ENCODE peak calls at places on chromosomes 6 and 20, in four cellular contexts. Z is endodermal cell, P is left lung, N is mucosa of descending colon. Q is an unnamed sample.

GRCh38 chr6:170298688-170299087 is 7.8 kb upstream of the DLL1 start:
- DNase-seq in N (no peak), P (no peak), Z (peak), Q (no peak)

GRCh38 chr20:32697608-32698007 is 23.9 kb upstream of the C20orf203 start:
- DNase-seq in N (no peak), Z (no peak), P (no peak), Q (no peak)

GRCh38 chr6:22173311-22173710 is 123.5 kb downstream of the PRL start:
- DNase-seq in P (no peak), N (no peak), Z (no peak), Q (no peak)

GRCh38 chr6:33628401-33628964 is 7.4 kb downstream of the ITPR3 start:
- DNase-seq in Z (no peak), N (no peak), P (no peak), Q (no peak)

GRCh38 chr20:42639140-42639539 is 550.6 kb downstream of the PTPRT start:
- DNase-seq in Z (no peak), P (no peak), N (no peak), Q (no peak)

GRCh38 chr6:46056906-46057529 is 41.4 kb upstream of the CLIC5 start:
- DNase-seq in N (no peak), Z (no peak), P (no peak), Q (no peak)

GRCh38 chr6:53702316-53702715 is 36.8 kb upstream of the KLHL31 start:
- DNase-seq in Z (no peak), P (no peak), N (no peak), Q (no peak)

GRCh38 chr6:134636221-134636830 is 313.6 kb downstream of the ALDH8A1 start:
- DNase-seq in N (no peak), P (no peak), Z (no peak), Q (no peak)

GRCh38 chr6:81612136-81612535 is 140.3 kb downstream of the TENT5A start:
- DNase-seq in Z (no peak), N (no peak), P (no peak), Q (no peak)

GRCh38 chr6:121413831-121414368 is 21.5 kb upstream of the GJA1 start:
- DNase-seq in P (no peak), N (no peak), Z (no peak), Q (no peak)

GRCh38 chr20:16574656-16575355 is 1.6 kb upstream of the KIF16B start:
- DNase-seq in Z (peak), N (peak), P (peak), Q (peak)

GRCh38 chr6:127641905-127642304 is 64.9 kb downstream of the C6orf58 start:
- DNase-seq in Z (peak), P (no peak), N (no peak), Q (no peak)

GRCh38 chr20:20343886-20344381 is 24.0 kb upstream of the INSM1 start:
- DNase-seq in P (no peak), Z (no peak), N (no peak), Q (no peak)

GRCh38 chr6:151524059-151524458 is 30.2 kb downstream of the CCDC170 start:
- DNase-seq in P (no peak), N (no peak), Z (no peak), Q (no peak)

GRCh38 chr6:90978046-90978445 is 391.2 kb upstream of the MAP3K7 start:
- DNase-seq in Z (no peak), P (no peak), N (no peak), Q (no peak)

GRCh38 chr6:6721606-6722005 is 133.1 kb downstream of the LY86 start:
- DNase-seq in N (peak), P (peak), Z (no peak), Q (no peak)

GRCh38 chr20:46176744-46177378 is 58.7 kb downstream of the CD40 start:
- DNase-seq in P (no peak), N (no peak), Z (no peak), Q (no peak)

GRCh38 chr6:121426686-121427085 is 8.8 kb upstream of the GJA1 start:
- DNase-seq in N (no peak), Z (no peak), P (no peak), Q (no peak)

GRCh38 chr6:65004283-65004682 is 702.7 kb downstream of the EYS start:
- DNase-seq in P (no peak), N (no peak), Z (no peak), Q (no peak)

GRCh38 chr6:98657764-98658163 is 176.6 kb upstream of the POU3F2 start:
- DNase-seq in Z (peak), P (peak), N (no peak), Q (no peak)

GRCh38 chr6:44131880-44132279 is 4.5 kb downstream of the TMEM63B start:
- DNase-seq in Z (peak), N (peak), P (no peak), Q (no peak)

GRCh38 chr6:52545844-52546119 is 31.1 kb downstream of the TRAM2 start:
- DNase-seq in P (no peak), N (no peak), Z (no peak), Q (no peak)

GRCh38 chr20:22288957-22289356 is 295.4 kb downstream of the FOXA2 start:
- DNase-seq in N (no peak), P (no peak), Z (no peak), Q (no peak)

GRCh38 chr6:166639921-166640320 is 12.9 kb upstream of the RPS6KA2 start:
- DNase-seq in P (no peak), Z (no peak), N (no peak), Q (no peak)
- TF ChIP-seq CTCF in P (no peak), Z (no peak), N (no peak), Q (no peak)

GRCh38 chr6:57221936-57222683 is at the start of gene RAB23:
- DNase-seq in P (peak), N (peak), Z (peak), Q (peak)
- TF ChIP-seq CTCF in P (no peak), N (no peak), Z (peak), Q (no peak)

GRCh38 chr6:17015551-17016381 is 86.1 kb upstream of the STMND1 start:
- DNase-seq in Z (no peak), P (no peak), N (peak), Q (peak)

GRCh38 chr6:17015144-17015543 is 86.7 kb upstream of the STMND1 start:
- DNase-seq in Z (no peak), N (no peak), P (no peak), Q (no peak)

GRCh38 chr6:17013701-17014100 is 88.1 kb upstream of the STMND1 start:
- DNase-seq in Z (no peak), P (no peak), N (no peak), Q (no peak)

GRCh38 chr6:17011985-17012384 is 89.9 kb upstream of the STMND1 start:
- DNase-seq in N (no peak), Z (no peak), P (no peak), Q (no peak)

DNA sequence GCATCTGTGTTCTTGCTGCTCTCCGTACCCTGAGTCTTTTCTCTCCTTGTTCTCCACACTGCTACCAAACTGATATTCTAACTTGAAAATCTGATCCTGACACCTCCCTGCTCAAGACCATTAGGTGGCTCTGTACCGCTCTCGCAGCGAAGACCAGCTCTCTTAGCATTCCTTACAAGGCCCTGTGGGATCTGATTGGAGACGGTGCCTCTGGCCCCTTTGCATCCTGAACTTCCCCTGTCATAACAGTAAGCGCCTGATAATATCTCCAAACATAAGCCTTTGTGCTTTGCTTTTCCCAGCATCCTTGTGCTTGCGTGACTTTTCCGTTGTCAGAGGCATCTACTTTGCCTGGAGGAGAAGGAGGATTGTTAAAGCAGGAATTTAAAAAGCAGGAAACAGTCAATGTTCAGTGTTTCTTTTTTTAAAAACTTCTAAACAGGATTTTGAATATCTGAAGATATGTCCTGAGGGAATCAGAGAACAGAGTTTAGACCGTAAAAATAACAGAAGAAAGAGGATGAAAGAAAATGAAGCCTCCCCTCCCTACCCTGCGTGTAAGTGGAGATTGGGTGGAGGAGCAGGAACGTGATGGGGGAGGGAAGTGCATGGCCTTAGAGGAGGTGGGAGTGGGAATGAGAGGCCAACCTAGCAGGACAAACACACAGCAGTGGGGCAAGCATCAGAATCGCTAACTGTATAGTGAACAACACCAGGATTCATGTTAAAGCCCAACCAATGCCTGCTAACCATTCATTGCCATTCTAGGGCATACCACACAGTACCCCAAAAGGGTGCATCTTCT is 89.2 kb upstream of the STMND1 start:
- DNase-seq in Z (peak), P (no peak), N (no peak), Q (no peak)
- TF ChIP-seq CTCF in Z (peak), P (no peak), N (no peak), Q (no peak)

GRCh38 chr20:50658804-50659380 is 32.5 kb downstream of the RIPOR3 start:
- DNase-seq in N (no peak), P (no peak), Z (no peak), Q (no peak)
- TF ChIP-seq CTCF in N (no peak), P (no peak), Z (no peak), Q (no peak)

GRCh38 chr6:117791012-117791411 is 115.7 kb downstream of the NUS1 start:
- DNase-seq in Z (no peak), P (no peak), N (no peak), Q (no peak)

GRCh38 chr6:117795234-117795633 is 111.8 kb upstream of the SLC35F1 start:
- DNase-seq in P (no peak), N (no peak), Z (no peak), Q (no peak)
- TF ChIP-seq CTCF in P (no peak), N (no peak), Z (peak), Q (no peak)